ENCODE peak calls at places on chromosomes 3 and 15, in seven cellular contexts. X is NT2/D1, U is K562, H is GM12878, F is SK-N-SH, L is H1, V is HepG2. A is an unnamed sample.
A peak's percentile ranks its signal among the peaks of the same experiment; 100 is the strongest.

GRCh38 chr15:48962662-48963523 is 826 bp downstream of the SHC4 start:
- DNase-seq in H (no peak), V (no peak), U (no peak), F (peak; percentile 71), L (peak; percentile 73), X (no peak), A (no peak)

GRCh38 chr3:61600195-61600594 is 38.8 kb downstream of the PTPRG start:
- DNase-seq in L (no peak), H (no peak), X (no peak), V (peak; percentile 76), U (no peak), F (no peak), A (no peak)

GRCh38 chr3:135895734-135896121 is 69.8 kb upstream of the PPP2R3A start:
- DNase-seq in L (no peak), U (no peak), V (no peak), X (no peak), F (no peak), H (no peak), A (no peak)

GRCh38 chr3:150180349-150180748 is 209.7 kb upstream of the PFN2 start:
- DNase-seq in U (no peak), X (no peak), H (no peak), L (no peak), V (peak; percentile 61), F (no peak), A (no peak)

GRCh38 chr15:93274276-93274675 is 185.3 kb upstream of the RGMA start:
- DNase-seq in V (no peak), U (no peak), X (peak; percentile 15), F (no peak), L (no peak), H (no peak), A (no peak)

GRCh38 chr3:45347329-45348000 is 40.9 kb upstream of the LARS2 start:
- DNase-seq in L (no peak), F (no peak), X (no peak), V (no peak), U (no peak), H (no peak), A (no peak)

GRCh38 chr3:170383567-170383966 is 26.1 kb downstream of the SKIL start:
- DNase-seq in V (no peak), F (no peak), L (no peak), U (no peak), X (no peak), H (no peak), A (no peak)

GRCh38 chr3:5800965-5801364 is 613.5 kb downstream of the EDEM1 start:
- DNase-seq in V (no peak), H (no peak), X (no peak), L (no peak), F (no peak), U (no peak), A (no peak)

GRCh38 chr15:25609371-25609770 is 170.5 kb upstream of the UBE3A start:
- DNase-seq in L (no peak), V (no peak), X (no peak), U (no peak), F (no peak), H (no peak), A (no peak)

GRCh38 chr3:87949189-87949878 is 109.5 kb downstream of the CGGBP1 start:
- DNase-seq in U (no peak), L (no peak), F (no peak), X (no peak), V (no peak), H (peak; percentile 67), A (no peak)

GRCh38 chr15:25655168-25655956 is 207.8 kb downstream of the ATP10A start:
- DNase-seq in X (no peak), V (no peak), H (no peak), F (no peak), U (no peak), L (no peak), A (no peak)

GRCh38 chr3:182981038-182981380 is 671 bp upstream of the DCUN1D1 start:
- DNase-seq in H (no peak), U (no peak), X (no peak), V (no peak), L (no peak), F (no peak), A (no peak)

GRCh38 chr3:36380171-36381031 is at the start of gene STAC:
- DNase-seq in U (no peak), H (no peak), L (peak; percentile 80), V (no peak), F (peak; percentile 88), X (no peak), A (no peak)

GRCh38 chr3:48285675-48286074 is 44.8 kb downstream of the ZNF589 start:
- DNase-seq in H (no peak), U (no peak), X (no peak), L (no peak), V (no peak), F (no peak), A (no peak)

GRCh38 chr3:130779486-130779885 is 32.9 kb upstream of the PIK3R4 start:
- DNase-seq in X (no peak), H (no peak), V (no peak), L (no peak), F (no peak), U (no peak), A (no peak)

GRCh38 chr15:45854455-45855202 is 219.8 kb downstream of the SQOR start:
- DNase-seq in V (no peak), U (no peak), H (no peak), X (no peak), F (no peak), L (no peak), A (no peak)

GRCh38 chr3:12948891-12949711 is 107.7 kb upstream of the RPL32 start:
- DNase-seq in X (no peak), F (no peak), V (no peak), U (no peak), L (no peak), H (no peak), A (peak; percentile 32)

GRCh38 chr15:75650908-75651809 is 3.4 kb downstream of the SNX33 start:
- DNase-seq in L (no peak), H (no peak), V (peak; percentile 76), F (no peak), U (peak; percentile 79), X (no peak), A (no peak)

GRCh38 chr3:184395320-184395660 is 15.4 kb downstream of the CHRD start:
- DNase-seq in L (no peak), H (no peak), V (no peak), F (no peak), U (no peak), X (no peak), A (no peak)

GRCh38 chr15:58221591-58222241 is 83.5 kb downstream of the AQP9 start:
- DNase-seq in F (peak; percentile 54), L (peak; percentile 61), V (peak; percentile 27), U (peak; percentile 56), X (no peak), H (no peak), A (peak; percentile 36)

GRCh38 chr3:196640501-196640968 is 1.0 kb downstream of the NRROS start:
- DNase-seq in F (no peak), H (no peak), X (no peak), L (no peak), U (no peak), V (no peak), A (no peak)

GRCh38 chr15:32774022-32774421 is 56.2 kb downstream of the GREM1 start:
- DNase-seq in F (no peak), V (peak; percentile 38), U (no peak), H (no peak), X (no peak), L (no peak), A (no peak)

GRCh38 chr3:117463276-117463675 is 753.7 kb downstream of the TUSC7 start:
- DNase-seq in F (no peak), V (no peak), H (no peak), L (no peak), X (no peak), U (no peak), A (no peak)

GRCh38 chr3:50610992-50611463 is 546 bp downstream of the CISH start:
- DNase-seq in H (no peak), F (peak; percentile 41), V (no peak), X (no peak), L (no peak), U (no peak), A (no peak)

GRCh38 chr3:186882881-186883685 is 40.6 kb downstream of the ADIPOQ start:
- DNase-seq in X (no peak), U (peak; percentile 46), V (peak; percentile 65), L (no peak), H (no peak), F (peak; percentile 63), A (peak; percentile 48)

GRCh38 chr3:108124337-108125150 is 33.7 kb upstream of the CD47 start:
- DNase-seq in L (no peak), U (peak; percentile 19), V (no peak), H (peak; percentile 96), X (peak; percentile 15), F (no peak), A (no peak)

GRCh38 chr15:64046347-64047153 is at the start of gene DAPK2:
- DNase-seq in U (peak; percentile 96), F (peak; percentile 97), L (peak; percentile 86), X (peak; percentile 36), H (no peak), V (peak; percentile 27), A (peak; percentile 21)

GRCh38 chr3:159077860-159078259 is 276.0 kb downstream of the MFSD1 start:
- DNase-seq in F (no peak), H (no peak), U (no peak), L (no peak), V (no peak), X (no peak), A (no peak)

GRCh38 chr3:179186426-179186825 is 38.3 kb downstream of the PIK3CA start:
- DNase-seq in V (no peak), H (no peak), F (no peak), U (no peak), L (no peak), X (no peak), A (no peak)

DNA sequence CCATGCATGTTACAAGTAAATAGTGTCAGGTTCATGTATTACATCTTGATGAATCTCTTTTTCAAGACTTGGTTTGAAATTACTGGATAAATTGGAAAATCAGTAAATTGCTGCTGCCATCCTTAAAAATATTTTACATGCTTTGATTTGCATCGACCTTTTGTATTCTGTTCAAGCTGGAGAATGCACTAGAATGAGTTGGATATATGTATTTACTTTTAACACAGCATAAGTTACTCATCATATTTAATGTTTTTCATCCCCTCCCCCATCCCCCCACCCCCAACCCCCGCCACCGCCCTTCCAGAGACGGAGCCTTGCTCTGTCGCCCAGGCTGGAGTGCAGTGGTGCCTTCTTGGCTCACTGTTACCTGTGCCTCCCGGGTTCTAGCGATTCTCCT is 16.8 kb downstream of the UBE2E1 start:
- DNase-seq in H (no peak), U (no peak), V (no peak), X (no peak), F (no peak), L (no peak), A (no peak)
- H3K4me1 ChIP-seq in H (peaks cover 41% of the 10 kb centered on the region), U (peaks cover 12% of the 10 kb centered on the region), V (peaks cover 5% of the 10 kb centered on the region), X (peaks cover 4% of the 10 kb centered on the region), F (peaks cover 13% of the 10 kb centered on the region), L (no peaks in the 10 kb centered on the region), A (no peaks in the 10 kb centered on the region)

GRCh38 chr3:96996009-96996408 is 181.6 kb downstream of the EPHA6 start:
- DNase-seq in L (no peak), F (no peak), V (no peak), H (no peak), U (no peak), X (no peak), A (no peak)
- TF ChIP-seq YY1 in L (no peak), F (no peak), V (no peak), H (no peak), U (no peak), X (no peak), A (no peak)

GRCh38 chr3:143120716-143121239 is 1.2 kb downstream of the CHST2 start:
- DNase-seq in F (peak; percentile 50), L (peak; percentile 66), H (no peak), U (peak; percentile 40), X (no peak), V (no peak), A (no peak)
- H3K4me1 ChIP-seq in F (peaks cover 3% of the 10 kb centered on the region), L (no peaks in the 10 kb centered on the region), H (peaks cover 13% of the 10 kb centered on the region), U (peaks cover 34% of the 10 kb centered on the region), X (peaks cover 7% of the 10 kb centered on the region), V (peaks cover 13% of the 10 kb centered on the region), A (no peaks in the 10 kb centered on the region)

GRCh38 chr15:88858934-88859333 is 36.4 kb downstream of the HAPLN3 start:
- DNase-seq in L (no peak), F (no peak), H (no peak), X (no peak), U (no peak), V (no peak), A (no peak)
- TF ChIP-seq YY1 in L (no peak), F (no peak), H (no peak), X (no peak), U (no peak), V (no peak), A (no peak)

A was measured in HCT116.